ENCODE peak calls at places on chromosomes 4 and X, in nine cellular contexts. One of them, this sample, is unnamed.

GRCh38 chr4:113375964-113376666 is 326.7 kb downstream of the ANK2 start:
- DNase-seq in CD8-positive, alpha-beta memory T cell: no peak
- DNase-seq in PC-3: no peak
- DNase-seq in transverse colon: no peak
- DNase-seq in upper lobe of left lung: no peak
- DNase-seq in upper lobe of right lung: no peak
- DNase-seq in esophagus muscularis mucosa: no peak
- DNase-seq in left ventricle myocardium inferior: no peak
- DNase-seq in thyroid gland: no peak
- DNase-seq in this sample: no peak

GRCh38 chr4:37365888-37366287 is 121.3 kb downstream of the NWD2 start:
- DNase-seq in CD8-positive, alpha-beta memory T cell: no peak
- DNase-seq in PC-3: no peak
- DNase-seq in transverse colon: no peak
- DNase-seq in upper lobe of left lung: no peak
- DNase-seq in upper lobe of right lung: no peak
- DNase-seq in esophagus muscularis mucosa: no peak
- DNase-seq in left ventricle myocardium inferior: no peak
- DNase-seq in thyroid gland: no peak
- DNase-seq in this sample: no peak

GRCh38 chr4:182018691-182019090 is 224.5 kb upstream of the TENM3 start:
- DNase-seq in CD8-positive, alpha-beta memory T cell: no peak
- DNase-seq in PC-3: no peak
- DNase-seq in transverse colon: no peak
- DNase-seq in upper lobe of left lung: no peak
- DNase-seq in upper lobe of right lung: no peak
- DNase-seq in esophagus muscularis mucosa: no peak
- DNase-seq in left ventricle myocardium inferior: no peak
- DNase-seq in thyroid gland: no peak
- DNase-seq in this sample: no peak

GRCh38 chr4:304987-305680 is at the start of gene ZNF732:
- DNase-seq in CD8-positive, alpha-beta memory T cell: no peak
- DNase-seq in PC-3: no peak
- DNase-seq in transverse colon: no peak
- DNase-seq in upper lobe of left lung: peak
- DNase-seq in upper lobe of right lung: no peak
- DNase-seq in esophagus muscularis mucosa: no peak
- DNase-seq in left ventricle myocardium inferior: peak
- DNase-seq in thyroid gland: peak
- DNase-seq in this sample: no peak

GRCh38 chrX:1743105-1743504 is 128.2 kb downstream of the ASMT start:
- DNase-seq in CD8-positive, alpha-beta memory T cell: no peak
- DNase-seq in PC-3: no peak
- DNase-seq in transverse colon: no peak
- DNase-seq in upper lobe of left lung: no peak
- DNase-seq in upper lobe of right lung: no peak
- DNase-seq in esophagus muscularis mucosa: no peak
- DNase-seq in left ventricle myocardium inferior: no peak
- DNase-seq in thyroid gland: no peak
- DNase-seq in this sample: no peak

GRCh38 chr4:76120199-76120598 is 28.0 kb downstream of the NUP54 start:
- DNase-seq in CD8-positive, alpha-beta memory T cell: no peak
- DNase-seq in PC-3: no peak
- DNase-seq in transverse colon: no peak
- DNase-seq in upper lobe of left lung: no peak
- DNase-seq in upper lobe of right lung: no peak
- DNase-seq in esophagus muscularis mucosa: no peak
- DNase-seq in left ventricle myocardium inferior: no peak
- DNase-seq in thyroid gland: no peak
- DNase-seq in this sample: no peak

GRCh38 chrX:105191878-105192277 is 28.6 kb downstream of the TEX13A start:
- DNase-seq in CD8-positive, alpha-beta memory T cell: no peak
- DNase-seq in PC-3: peak
- DNase-seq in transverse colon: no peak
- DNase-seq in upper lobe of left lung: no peak
- DNase-seq in upper lobe of right lung: no peak
- DNase-seq in esophagus muscularis mucosa: no peak
- DNase-seq in left ventricle myocardium inferior: no peak
- DNase-seq in thyroid gland: no peak
- DNase-seq in this sample: no peak

GRCh38 chr4:4432341-4433125 is 45.6 kb downstream of the NSG1 start:
- DNase-seq in CD8-positive, alpha-beta memory T cell: no peak
- DNase-seq in PC-3: no peak
- DNase-seq in transverse colon: no peak
- DNase-seq in upper lobe of left lung: no peak
- DNase-seq in upper lobe of right lung: no peak
- DNase-seq in esophagus muscularis mucosa: no peak
- DNase-seq in left ventricle myocardium inferior: no peak
- DNase-seq in thyroid gland: no peak
- DNase-seq in this sample: peak

GRCh38 chr4:183783933-183784622 is 121.0 kb upstream of the STOX2 start:
- DNase-seq in CD8-positive, alpha-beta memory T cell: no peak
- DNase-seq in PC-3: peak
- DNase-seq in transverse colon: no peak
- DNase-seq in upper lobe of left lung: no peak
- DNase-seq in upper lobe of right lung: no peak
- DNase-seq in esophagus muscularis mucosa: no peak
- DNase-seq in left ventricle myocardium inferior: no peak
- DNase-seq in thyroid gland: peak
- DNase-seq in this sample: no peak

GRCh38 chrX:115372026-115372610 is 82.6 kb downstream of the LUZP4 start:
- DNase-seq in CD8-positive, alpha-beta memory T cell: no peak
- DNase-seq in PC-3: peak
- DNase-seq in transverse colon: no peak
- DNase-seq in upper lobe of left lung: no peak
- DNase-seq in upper lobe of right lung: no peak
- DNase-seq in esophagus muscularis mucosa: no peak
- DNase-seq in left ventricle myocardium inferior: no peak
- DNase-seq in thyroid gland: no peak
- DNase-seq in this sample: no peak

GRCh38 chr4:127781303-127782024 is 658 bp upstream of the HSPA4L start:
- DNase-seq in CD8-positive, alpha-beta memory T cell: no peak
- DNase-seq in PC-3: peak
- DNase-seq in transverse colon: peak
- DNase-seq in upper lobe of left lung: peak
- DNase-seq in upper lobe of right lung: peak
- DNase-seq in esophagus muscularis mucosa: no peak
- DNase-seq in left ventricle myocardium inferior: peak
- DNase-seq in thyroid gland: peak
- DNase-seq in this sample: no peak

GRCh38 chrX:75784689-75785491 is at the start of gene MAGEE2:
- DNase-seq in CD8-positive, alpha-beta memory T cell: no peak
- DNase-seq in PC-3: no peak
- DNase-seq in transverse colon: no peak
- DNase-seq in upper lobe of left lung: peak
- DNase-seq in upper lobe of right lung: no peak
- DNase-seq in esophagus muscularis mucosa: no peak
- DNase-seq in left ventricle myocardium inferior: peak
- DNase-seq in thyroid gland: peak
- DNase-seq in this sample: no peak

GRCh38 chrX:102684772-102685520 is 27.3 kb upstream of the GPRASP2 start:
- DNase-seq in CD8-positive, alpha-beta memory T cell: no peak
- DNase-seq in PC-3: no peak
- DNase-seq in transverse colon: no peak
- DNase-seq in upper lobe of left lung: no peak
- DNase-seq in upper lobe of right lung: no peak
- DNase-seq in esophagus muscularis mucosa: no peak
- DNase-seq in left ventricle myocardium inferior: no peak
- DNase-seq in thyroid gland: no peak
- DNase-seq in this sample: no peak

DNA sequence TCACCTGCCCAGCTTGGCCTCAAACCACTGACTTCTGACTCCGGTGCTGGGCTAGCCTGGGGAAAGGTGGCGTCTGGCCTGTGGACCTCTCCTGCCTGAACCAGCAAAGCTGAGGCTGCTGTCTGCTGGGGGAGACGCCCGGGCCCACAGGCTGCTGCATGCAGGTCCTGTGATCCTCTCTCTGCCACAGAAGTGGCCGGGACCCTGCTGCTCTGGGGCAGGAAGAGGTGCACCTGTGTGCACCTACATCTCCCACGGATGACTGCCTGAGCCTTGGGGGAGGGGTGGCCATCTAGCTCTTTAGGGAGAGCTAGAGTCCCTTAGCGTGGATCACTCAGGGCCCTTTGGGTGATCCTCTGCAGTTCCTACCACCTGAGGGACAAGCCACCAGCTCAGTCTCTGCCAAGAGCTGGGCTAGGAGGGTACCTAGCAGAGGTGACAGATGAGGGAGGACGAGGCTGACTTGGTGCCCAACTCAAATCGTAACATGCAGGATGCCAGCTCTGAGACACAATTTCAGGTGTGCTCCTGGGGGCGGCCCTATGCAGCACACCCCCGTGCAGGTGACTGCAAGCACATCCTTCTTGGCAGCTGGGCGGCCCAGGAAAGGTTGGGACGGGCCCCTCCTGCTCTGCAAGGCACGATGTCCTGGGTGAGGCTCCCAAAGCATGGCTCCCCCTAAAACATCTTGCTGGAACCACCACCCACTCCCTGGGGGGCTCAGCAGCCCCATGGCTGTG is 22.5 kb downstream of the LETM1 start:
- DNase-seq in CD8-positive, alpha-beta memory T cell: no peak
- DNase-seq in PC-3: no peak
- DNase-seq in transverse colon: no peak
- DNase-seq in upper lobe of left lung: no peak
- DNase-seq in upper lobe of right lung: no peak
- DNase-seq in esophagus muscularis mucosa: no peak
- DNase-seq in left ventricle myocardium inferior: no peak
- DNase-seq in thyroid gland: no peak
- DNase-seq in this sample: no peak
- H3K27ac ChIP-seq in CD8-positive, alpha-beta memory T cell: no peak
- H3K27ac ChIP-seq in PC-3: no peak
- H3K27ac ChIP-seq in transverse colon: no peak
- H3K27ac ChIP-seq in upper lobe of left lung: no peak
- H3K27ac ChIP-seq in upper lobe of right lung: no peak
- H3K27ac ChIP-seq in esophagus muscularis mucosa: no peak
- H3K27ac ChIP-seq in left ventricle myocardium inferior: no peak
- H3K27ac ChIP-seq in thyroid gland: peak
- H3K27ac ChIP-seq in this sample: no peak

DNA sequence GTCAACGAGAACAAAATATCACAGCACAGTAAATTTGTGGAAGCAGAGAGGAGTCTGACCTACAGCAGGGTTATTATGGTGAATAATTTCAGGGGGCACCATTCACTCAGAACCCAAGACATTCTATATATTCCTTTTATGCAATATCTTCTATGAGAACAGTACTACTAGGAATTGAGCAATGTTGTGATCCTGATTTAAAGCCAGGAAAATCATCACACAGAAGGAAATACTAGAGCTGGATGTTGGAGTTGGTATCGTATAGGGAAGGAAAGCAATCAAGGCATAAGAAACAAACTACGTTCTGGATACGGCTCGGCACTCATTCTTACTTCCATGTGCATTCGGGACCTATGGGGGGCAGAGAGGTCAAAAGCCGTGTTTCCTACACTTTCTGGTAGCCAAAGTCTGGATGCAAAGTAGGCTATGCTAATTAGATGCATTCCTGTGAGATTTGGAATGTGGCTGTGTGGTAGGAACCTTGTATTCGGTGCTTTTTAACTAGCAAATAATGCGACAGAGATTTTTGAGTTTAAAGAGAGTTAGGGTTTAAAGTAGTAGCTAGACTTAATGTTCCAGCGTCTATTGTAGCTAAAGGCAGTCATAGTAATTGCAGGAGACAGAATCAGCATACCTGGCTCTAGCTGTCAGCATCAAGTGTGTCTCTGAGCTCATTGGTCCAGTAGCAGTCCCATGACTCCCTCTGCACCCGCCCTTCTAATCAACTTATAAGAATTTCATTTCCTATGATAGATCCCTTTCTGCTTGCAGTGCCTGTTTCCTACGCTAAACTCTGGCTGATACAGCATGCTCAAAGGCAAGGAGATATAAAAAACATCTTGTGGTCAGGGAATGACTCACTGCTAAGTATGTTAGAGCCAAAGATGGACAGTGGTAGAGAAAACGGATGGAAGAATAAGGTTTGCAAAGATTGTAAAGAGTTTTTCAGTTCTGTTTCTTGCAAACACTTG is 43.3 kb upstream of the PDGFC start:
- DNase-seq in CD8-positive, alpha-beta memory T cell: no peak
- DNase-seq in PC-3: peak
- DNase-seq in transverse colon: no peak
- DNase-seq in upper lobe of left lung: no peak
- DNase-seq in upper lobe of right lung: no peak
- DNase-seq in esophagus muscularis mucosa: no peak
- DNase-seq in left ventricle myocardium inferior: no peak
- DNase-seq in thyroid gland: no peak
- DNase-seq in this sample: no peak
- H3K4me3 ChIP-seq in CD8-positive, alpha-beta memory T cell: no peak
- H3K4me3 ChIP-seq in PC-3: no peak
- H3K4me3 ChIP-seq in transverse colon: no peak
- H3K4me3 ChIP-seq in upper lobe of left lung: no peak
- H3K4me3 ChIP-seq in upper lobe of right lung: no peak
- H3K4me3 ChIP-seq in esophagus muscularis mucosa: no peak
- H3K4me3 ChIP-seq in left ventricle myocardium inferior: no peak
- H3K4me3 ChIP-seq in thyroid gland: no peak
- H3K4me3 ChIP-seq in this sample: no peak

GRCh38 chrX:41862562-41863184 is 60.7 kb downstream of the CASK start:
- DNase-seq in CD8-positive, alpha-beta memory T cell: no peak
- DNase-seq in PC-3: no peak
- DNase-seq in transverse colon: no peak
- DNase-seq in upper lobe of left lung: no peak
- DNase-seq in upper lobe of right lung: no peak
- DNase-seq in esophagus muscularis mucosa: no peak
- DNase-seq in left ventricle myocardium inferior: no peak
- DNase-seq in thyroid gland: no peak
- DNase-seq in this sample: no peak
- H3K27ac ChIP-seq in CD8-positive, alpha-beta memory T cell: no peak
- H3K27ac ChIP-seq in PC-3: no peak
- H3K27ac ChIP-seq in transverse colon: no peak
- H3K27ac ChIP-seq in upper lobe of left lung: no peak
- H3K27ac ChIP-seq in upper lobe of right lung: no peak
- H3K27ac ChIP-seq in esophagus muscularis mucosa: no peak
- H3K27ac ChIP-seq in left ventricle myocardium inferior: no peak
- H3K27ac ChIP-seq in thyroid gland: no peak
- H3K27ac ChIP-seq in this sample: no peak

GRCh38 chr4:2006367-2006766 is 2.4 kb downstream of the NELFA start:
- DNase-seq in CD8-positive, alpha-beta memory T cell: no peak
- DNase-seq in PC-3: no peak
- DNase-seq in transverse colon: no peak
- DNase-seq in upper lobe of left lung: no peak
- DNase-seq in upper lobe of right lung: peak
- DNase-seq in esophagus muscularis mucosa: peak
- DNase-seq in left ventricle myocardium inferior: no peak
- DNase-seq in thyroid gland: no peak
- DNase-seq in this sample: no peak

GRCh38 chr4:2008921-2009650 is at the start of gene NELFA:
- DNase-seq in CD8-positive, alpha-beta memory T cell: peak
- DNase-seq in PC-3: peak
- DNase-seq in transverse colon: peak
- DNase-seq in upper lobe of left lung: peak
- DNase-seq in upper lobe of right lung: peak
- DNase-seq in esophagus muscularis mucosa: peak
- DNase-seq in left ventricle myocardium inferior: peak
- DNase-seq in thyroid gland: peak
- DNase-seq in this sample: no peak

GRCh38 chr4:2008671-2008920 is 178 bp downstream of the NELFA start:
- DNase-seq in CD8-positive, alpha-beta memory T cell: no peak
- DNase-seq in PC-3: no peak
- DNase-seq in transverse colon: no peak
- DNase-seq in upper lobe of left lung: no peak
- DNase-seq in upper lobe of right lung: no peak
- DNase-seq in esophagus muscularis mucosa: no peak
- DNase-seq in left ventricle myocardium inferior: no peak
- DNase-seq in thyroid gland: no peak
- DNase-seq in this sample: no peak

GRCh38 chr4:2007804-2008670 is 737 bp downstream of the NELFA start:
- DNase-seq in CD8-positive, alpha-beta memory T cell: no peak
- DNase-seq in PC-3: no peak
- DNase-seq in transverse colon: no peak
- DNase-seq in upper lobe of left lung: peak
- DNase-seq in upper lobe of right lung: peak
- DNase-seq in esophagus muscularis mucosa: peak
- DNase-seq in left ventricle myocardium inferior: no peak
- DNase-seq in thyroid gland: no peak
- DNase-seq in this sample: no peak

GRCh38 chr4:2006956-2007653 is 1.7 kb downstream of the NELFA start:
- DNase-seq in CD8-positive, alpha-beta memory T cell: no peak
- DNase-seq in PC-3: no peak
- DNase-seq in transverse colon: no peak
- DNase-seq in upper lobe of left lung: no peak
- DNase-seq in upper lobe of right lung: peak
- DNase-seq in esophagus muscularis mucosa: peak
- DNase-seq in left ventricle myocardium inferior: no peak
- DNase-seq in thyroid gland: no peak
- DNase-seq in this sample: no peak
- H3K4me3 ChIP-seq in CD8-positive, alpha-beta memory T cell: peak
- H3K4me3 ChIP-seq in PC-3: peak
- H3K4me3 ChIP-seq in transverse colon: no peak
- H3K4me3 ChIP-seq in upper lobe of left lung: peak
- H3K4me3 ChIP-seq in upper lobe of right lung: peak
- H3K4me3 ChIP-seq in esophagus muscularis mucosa: peak
- H3K4me3 ChIP-seq in left ventricle myocardium inferior: peak
- H3K4me3 ChIP-seq in thyroid gland: peak
- H3K4me3 ChIP-seq in this sample: peak

This sample was measured in vagina.